ENCODE peak calls at places on chromosomes 3 and 15, in seven cellular contexts. One of them, this sample, is unnamed.

GRCh38 chr3:177802151-177802900 is 605.0 kb upstream of the TBL1XR1 start:
- DNase-seq in stimulated activated CD4-positive, alpha-beta T cell treated with anti-CD3 and anti-CD28 coated beads, Interleukin-1b, Interleukin-23, amount 100 ng/mL, for 24 hours: no peak
- DNase-seq in germinal center: no peak
- DNase-seq in lower leg skin: no peak
- DNase-seq in psoas muscle: no peak
- DNase-seq in T-cell: no peak
- DNase-seq in M059J: peak; percentile 86
- DNase-seq in this sample: peak; percentile 59

GRCh38 chr3:18843930-18844329 is 304.4 kb upstream of the KCNH8 start:
- DNase-seq in stimulated activated CD4-positive, alpha-beta T cell treated with anti-CD3 and anti-CD28 coated beads, Interleukin-1b, Interleukin-23, amount 100 ng/mL, for 24 hours: no peak
- DNase-seq in germinal center: no peak
- DNase-seq in lower leg skin: no peak
- DNase-seq in psoas muscle: no peak
- DNase-seq in T-cell: no peak
- DNase-seq in M059J: no peak
- DNase-seq in this sample: no peak

GRCh38 chr3:60215952-60216351 is 1035.3 kb downstream of the FHIT start:
- DNase-seq in stimulated activated CD4-positive, alpha-beta T cell treated with anti-CD3 and anti-CD28 coated beads, Interleukin-1b, Interleukin-23, amount 100 ng/mL, for 24 hours: no peak
- DNase-seq in germinal center: no peak
- DNase-seq in lower leg skin: no peak
- DNase-seq in psoas muscle: no peak
- DNase-seq in T-cell: no peak
- DNase-seq in M059J: no peak
- DNase-seq in this sample: no peak

GRCh38 chr3:114887806-114888205 is 259.3 kb downstream of the ZBTB20 start:
- DNase-seq in stimulated activated CD4-positive, alpha-beta T cell treated with anti-CD3 and anti-CD28 coated beads, Interleukin-1b, Interleukin-23, amount 100 ng/mL, for 24 hours: no peak
- DNase-seq in germinal center: no peak
- DNase-seq in lower leg skin: no peak
- DNase-seq in psoas muscle: no peak
- DNase-seq in T-cell: no peak
- DNase-seq in M059J: no peak
- DNase-seq in this sample: no peak

GRCh38 chr3:115341208-115341607 is 194.1 kb upstream of the ZBTB20 start:
- DNase-seq in stimulated activated CD4-positive, alpha-beta T cell treated with anti-CD3 and anti-CD28 coated beads, Interleukin-1b, Interleukin-23, amount 100 ng/mL, for 24 hours: no peak
- DNase-seq in germinal center: no peak
- DNase-seq in lower leg skin: no peak
- DNase-seq in psoas muscle: no peak
- DNase-seq in T-cell: no peak
- DNase-seq in M059J: peak; percentile 88
- DNase-seq in this sample: peak; percentile 70

GRCh38 chr3:122671543-122671942 is 9.1 kb upstream of the PARP14 start:
- DNase-seq in stimulated activated CD4-positive, alpha-beta T cell treated with anti-CD3 and anti-CD28 coated beads, Interleukin-1b, Interleukin-23, amount 100 ng/mL, for 24 hours: no peak
- DNase-seq in germinal center: no peak
- DNase-seq in lower leg skin: no peak
- DNase-seq in psoas muscle: no peak
- DNase-seq in T-cell: no peak
- DNase-seq in M059J: no peak
- DNase-seq in this sample: no peak

GRCh38 chr15:100721758-100722550 is 119.6 kb downstream of the ASB7 start:
- DNase-seq in stimulated activated CD4-positive, alpha-beta T cell treated with anti-CD3 and anti-CD28 coated beads, Interleukin-1b, Interleukin-23, amount 100 ng/mL, for 24 hours: no peak
- DNase-seq in germinal center: no peak
- DNase-seq in lower leg skin: peak; percentile 91
- DNase-seq in psoas muscle: peak; percentile 83
- DNase-seq in T-cell: no peak
- DNase-seq in M059J: peak; percentile 100
- DNase-seq in this sample: peak; percentile 97

GRCh38 chr3:15420871-15421270 is 6.5 kb downstream of the METTL6 start:
- DNase-seq in stimulated activated CD4-positive, alpha-beta T cell treated with anti-CD3 and anti-CD28 coated beads, Interleukin-1b, Interleukin-23, amount 100 ng/mL, for 24 hours: no peak
- DNase-seq in germinal center: no peak
- DNase-seq in lower leg skin: no peak
- DNase-seq in psoas muscle: no peak
- DNase-seq in T-cell: no peak
- DNase-seq in M059J: peak; percentile 68
- DNase-seq in this sample: no peak

GRCh38 chr3:172709776-172710708 is 825 bp downstream of the NCEH1 start:
- DNase-seq in stimulated activated CD4-positive, alpha-beta T cell treated with anti-CD3 and anti-CD28 coated beads, Interleukin-1b, Interleukin-23, amount 100 ng/mL, for 24 hours: peak; percentile 2
- DNase-seq in germinal center: peak; percentile 17
- DNase-seq in lower leg skin: peak; percentile 89
- DNase-seq in psoas muscle: peak; percentile 72
- DNase-seq in T-cell: no peak
- DNase-seq in M059J: peak; percentile 67
- DNase-seq in this sample: peak; percentile 37

GRCh38 chr15:74519311-74519710 is 21.7 kb upstream of the ARID3B start:
- DNase-seq in stimulated activated CD4-positive, alpha-beta T cell treated with anti-CD3 and anti-CD28 coated beads, Interleukin-1b, Interleukin-23, amount 100 ng/mL, for 24 hours: no peak
- DNase-seq in germinal center: no peak
- DNase-seq in lower leg skin: no peak
- DNase-seq in psoas muscle: no peak
- DNase-seq in T-cell: no peak
- DNase-seq in M059J: peak; percentile 73
- DNase-seq in this sample: peak; percentile 66

This sample was measured in Daoy.